ENCODE peak calls at places on chromosome 12, in eight cellular contexts. Q is stimulated activated naive B cell treated with anti-CD40 and anti-IgM and Interleukin-4, amounts not matched to agents 10 μg/mL and 1 μg/mL and 100 μg/mL, for 72 hours; Z is activated B cell treated with CpG ODN at 0.5 μM for 24 hours; W is M059J; A is naive thymus-derived CD8-positive, alpha-beta T cell; O is putamen; N is ACHN; D is GM12865. H is an unnamed sample.
A peak's percentile ranks its signal among the peaks of the same experiment; 100 is the strongest.

GRCh38 chr12:120265483-120266179 is at the start of gene PXN:
- DNase-seq in Q (peak; percentile 70), D (peak; percentile 92), O (peak; percentile 80), Z (peak; percentile 87), A (peak; percentile 91), W (peak; percentile 63), N (peak; percentile 85), H (peak; percentile 46)

GRCh38 chr12:75007133-75007532 is 202.5 kb downstream of the KCNC2 start:
- DNase-seq in Q (no peak), D (no peak), A (no peak), Z (no peak), W (no peak), O (no peak), N (no peak), H (no peak)

GRCh38 chr12:69052613-69053408 is 119.8 kb upstream of the CPM start:
- DNase-seq in A (no peak), Q (no peak), O (no peak), D (peak; percentile 56), Z (no peak), W (peak; percentile 95), N (peak; percentile 95), H (no peak)

GRCh38 chr12:13209279-13210021 is 12.9 kb downstream of the EMP1 start:
- DNase-seq in N (no peak), O (no peak), W (no peak), Z (no peak), A (no peak), Q (no peak), D (no peak), H (no peak)

GRCh38 chr12:108214486-108214885 is 85.4 kb downstream of the WSCD2 start:
- DNase-seq in Q (no peak), Z (no peak), N (peak; percentile 50), A (no peak), W (peak; percentile 15), D (peak; percentile 37), O (no peak), H (no peak)

GRCh38 chr12:99911076-99911475 is 73.7 kb downstream of the ANKS1B start:
- DNase-seq in O (no peak), Z (no peak), D (no peak), A (no peak), N (peak; percentile 99), Q (no peak), W (peak; percentile 96), H (no peak)

GRCh38 chr12:59322473-59322872 is 273.4 kb upstream of the SLC16A7 start:
- DNase-seq in Q (no peak), W (peak; percentile 6), D (no peak), Z (no peak), N (no peak), O (peak; percentile 93), A (no peak), H (no peak)

GRCh38 chr12:117125769-117126168 is 26.6 kb upstream of the TESC start:
- DNase-seq in W (no peak), Z (no peak), N (no peak), Q (no peak), D (no peak), O (no peak), A (no peak), H (no peak)

GRCh38 chr12:12466157-12466556 is 96.5 kb downstream of the DUSP16 start:
- DNase-seq in O (no peak), W (no peak), A (peak; percentile 81), Q (no peak), N (no peak), Z (no peak), D (no peak), H (no peak)

GRCh38 chr12:68899251-68899771 is 33.7 kb downstream of the CPM start:
- DNase-seq in A (no peak), W (peak; percentile 88), Q (no peak), O (no peak), Z (no peak), N (peak; percentile 73), D (no peak), H (no peak)

GRCh38 chr12:62654558-62655241 is 188.1 kb downstream of the MON2 start:
- DNase-seq in Z (no peak), O (no peak), W (no peak), D (no peak), A (no peak), Q (no peak), N (no peak), H (no peak)

GRCh38 chr12:113416091-113416754 is 6.0 kb upstream of the SDSL start:
- DNase-seq in N (no peak), O (no peak), W (peak; percentile 60), Q (no peak), A (no peak), Z (no peak), D (no peak), H (no peak)

GRCh38 chr12:26028953-26029740 is 70.7 kb downstream of the RASSF8 start:
- DNase-seq in A (no peak), W (peak; percentile 54), N (peak; percentile 75), Q (no peak), O (peak; percentile 52), Z (no peak), D (peak; percentile 56), H (no peak)

GRCh38 chr12:49358548-49359141 is 8.6 kb upstream of the SPATS2 start:
- DNase-seq in W (peak; percentile 64), N (peak; percentile 78), A (peak; percentile 68), O (no peak), Q (peak; percentile 52), D (peak; percentile 89), Z (no peak), H (no peak)

GRCh38 chr12:124679533-124680371 is 112.3 kb upstream of the NCOR2 start:
- DNase-seq in N (no peak), A (no peak), O (no peak), Q (no peak), Z (no peak), W (peak; percentile 88), D (no peak), H (no peak)

GRCh38 chr12:2624543-2625266 is 170.1 kb upstream of the FKBP4 start:
- DNase-seq in Q (no peak), Z (no peak), O (no peak), A (no peak), N (peak; percentile 14), W (peak; percentile 79), D (peak; percentile 14), H (no peak)

GRCh38 chr12:105920161-105920684 is 218.5 kb downstream of the NUAK1 start:
- DNase-seq in Q (no peak), D (no peak), Z (no peak), W (no peak), O (peak; percentile 42), N (no peak), A (no peak), H (peak; percentile 8)

GRCh38 chr12:123929869-123930583 is 42.6 kb downstream of the CCDC92 start:
- DNase-seq in O (no peak), N (no peak), W (no peak), Z (no peak), D (no peak), Q (no peak), A (no peak), H (no peak)

GRCh38 chr12:112183591-112184021 is 58.2 kb downstream of the TRAFD1 start:
- DNase-seq in Z (no peak), N (no peak), W (no peak), O (no peak), A (no peak), Q (no peak), D (peak; percentile 39), H (no peak)

GRCh38 chr12:110548678-110549077 is 34.4 kb downstream of the PPTC7 start:
- DNase-seq in W (no peak), D (no peak), O (no peak), A (no peak), N (no peak), Z (no peak), Q (no peak), H (no peak)

GRCh38 chr12:2886768-2887450 is 3.8 kb upstream of the TULP3 start:
- DNase-seq in D (no peak), Q (no peak), A (no peak), N (no peak), O (no peak), Z (no peak), W (no peak), H (no peak)

GRCh38 chr12:127964717-127965116 is 302.3 kb upstream of the TMEM132C start:
- DNase-seq in O (no peak), Z (no peak), N (peak; percentile 38), W (peak; percentile 65), D (no peak), Q (no peak), A (no peak), H (no peak)

GRCh38 chr12:32178341-32179010 is 71.8 kb downstream of the BICD1 start:
- DNase-seq in W (no peak), Z (no peak), A (no peak), Q (no peak), N (no peak), O (no peak), D (no peak), H (no peak)

GRCh38 chr12:56838602-56839488 is 75.7 kb downstream of the HSD17B6 start:
- DNase-seq in Q (no peak), A (no peak), D (no peak), Z (no peak), O (no peak), N (no peak), W (peak; percentile 61), H (no peak)

GRCh38 chr12:110102255-110102654 is 21.9 kb upstream of the IFT81 start:
- DNase-seq in A (peak; percentile 21), Q (peak; percentile 18), Z (no peak), D (peak; percentile 64), O (no peak), N (peak; percentile 92), W (peak; percentile 86), H (no peak)

GRCh38 chr12:103969391-103969790 is 3.7 kb downstream of the TDG start:
- DNase-seq in O (no peak), A (no peak), N (no peak), Q (no peak), W (peak; percentile 63), Z (no peak), D (no peak), H (no peak)

GRCh38 chr12:54384591-54385041 is at the start of gene ZNF385A:
- DNase-seq in Q (peak; percentile 54), D (peak; percentile 45), Z (peak; percentile 40), W (peak; percentile 32), A (no peak), N (no peak), O (no peak), H (no peak)